ENCODE peak calls at places on chromosome 17, in eight cellular contexts. G, I, N, E, B, T, Z and K are unnamed samples.

GRCh38 chr17:14986127-14986526 is 279.0 kb downstream of the PMP22 start:
- DNase-seq in G (no peak), I (no peak), N (no peak), E (no peak), B (no peak), T (no peak), Z (no peak), K (no peak)

GRCh38 chr17:59406278-59406677 is 74.8 kb downstream of the YPEL2 start:
- DNase-seq in G (no peak), I (no peak), N (no peak), E (no peak), B (no peak), T (no peak), Z (no peak), K (no peak)

GRCh38 chr17:78361227-78361683 is 1.4 kb upstream of the SOCS3 start:
- DNase-seq in G (no peak), I (no peak), N (no peak), E (no peak), B (no peak), T (no peak), Z (peak; percentile 31), K (no peak)

GRCh38 chr17:2376107-2376506 is 24.8 kb downstream of the MNT start:
- DNase-seq in G (no peak), I (no peak), N (no peak), E (no peak), B (no peak), T (no peak), Z (no peak), K (no peak)

GRCh38 chr17:83171661-83172060 is 92.3 kb downstream of the METRNL start:
- DNase-seq in G (no peak), I (no peak), N (no peak), E (no peak), B (no peak), T (peak; percentile 5), Z (peak; percentile 5), K (no peak)

GRCh38 chr17:65633146-65633881 is 71.9 kb upstream of the AXIN2 start:
- DNase-seq in G (no peak), I (no peak), N (no peak), E (no peak), B (no peak), T (no peak), Z (no peak), K (peak; percentile 26)

GRCh38 chr17:45775576-45776011 is 8.5 kb upstream of the CRHR1 start:
- DNase-seq in G (peak; percentile 69), I (peak; percentile 55), N (peak; percentile 60), E (no peak), B (no peak), T (peak; percentile 87), Z (no peak), K (no peak)

GRCh38 chr17:21375757-21376584 is at the start of gene KCNJ12:
- DNase-seq in G (peak; percentile 17), I (no peak), N (peak; percentile 58), E (no peak), B (no peak), T (no peak), Z (no peak), K (peak; percentile 23)

GRCh38 chr17:20141201-20141999 is 132.2 kb downstream of the SPECC1 start:
- DNase-seq in G (no peak), I (no peak), N (no peak), E (no peak), B (no peak), T (no peak), Z (no peak), K (no peak)

GRCh38 chr17:19652595-19652994 is 4.0 kb downstream of the ALDH3A2 start:
- DNase-seq in G (no peak), I (peak; percentile 82), N (no peak), E (peak; percentile 38), B (no peak), T (no peak), Z (no peak), K (peak; percentile 76)

GRCh38 chr17:9285602-9286001 is 264.3 kb downstream of the NTN1 start:
- DNase-seq in G (no peak), I (no peak), N (no peak), E (no peak), B (no peak), T (no peak), Z (no peak), K (no peak)

GRCh38 chr17:82097187-82097918 is 683 bp downstream of the FASN start:
- DNase-seq in G (peak; percentile 66), I (no peak), N (no peak), E (peak; percentile 73), B (no peak), T (no peak), Z (peak; percentile 29), K (peak; percentile 74)

GRCh38 chr17:81011951-81012350 is 20.3 kb downstream of the CHMP6 start:
- DNase-seq in G (no peak), I (no peak), N (no peak), E (no peak), B (no peak), T (no peak), Z (no peak), K (no peak)

GRCh38 chr17:41338961-41339485 is 11.6 kb downstream of the KRT33A start:
- DNase-seq in G (no peak), I (no peak), N (no peak), E (peak; percentile 83), B (no peak), T (no peak), Z (peak; percentile 43), K (no peak)

GRCh38 chr17:679491-679890 is 35.1 kb downstream of the VPS53 start:
- DNase-seq in G (no peak), I (no peak), N (no peak), E (peak; percentile 11), B (no peak), T (no peak), Z (no peak), K (no peak)

GRCh38 chr17:58328195-58329034 is at the start of gene TSPOAP1:
- DNase-seq in G (no peak), I (no peak), N (no peak), E (no peak), B (no peak), T (no peak), Z (peak; percentile 90), K (no peak)

GRCh38 chr17:57033296-57033695 is 51.8 kb upstream of the AKAP1 start:
- DNase-seq in G (no peak), I (peak; percentile 72), N (no peak), E (no peak), B (no peak), T (no peak), Z (no peak), K (no peak)